ENCODE peak calls at places on chromosomes 16 and 17, in six cellular contexts. C is mammary epithelial cell, Q is AG10803, W is GM12878, K is fibroblast of lung, T is GM12865. F is an unnamed sample.

GRCh38 chr17:76686538-76687277 is 24.1 kb downstream of the MXRA7 start:
- DNase-seq in C (no peak), Q (no peak), W (no peak), K (no peak), T (no peak), F (no peak)

GRCh38 chr16:85301171-85301690 is 189.0 kb upstream of the CIBAR2 start:
- DNase-seq in C (no peak), Q (no peak), W (no peak), K (no peak), T (no peak), F (no peak)

GRCh38 chr16:81511371-81511770 is 66.8 kb downstream of the CMIP start:
- DNase-seq in C (peak), Q (peak), W (no peak), K (peak), T (no peak), F (no peak)

GRCh38 chr17:47188266-47188665 is 829 bp downstream of the CDC27 start:
- DNase-seq in C (peak), Q (peak), W (no peak), K (peak), T (peak), F (no peak)

GRCh38 chr17:65359016-65359415 is 202.4 kb downstream of the AXIN2 start:
- DNase-seq in C (peak), Q (peak), W (no peak), K (peak), T (no peak), F (no peak)

GRCh38 chr16:15643453-15644305 is 725 bp upstream of the MARF1 start:
- DNase-seq in C (no peak), Q (peak), W (no peak), K (peak), T (peak), F (no peak)

GRCh38 chr17:80942360-80943345 is 49.0 kb upstream of the CHMP6 start:
- DNase-seq in C (no peak), Q (peak), W (no peak), K (peak), T (no peak), F (no peak)

GRCh38 chr17:58233547-58233946 is 4.8 kb upstream of the LPO start:
- DNase-seq in C (no peak), Q (no peak), W (peak), K (no peak), T (peak), F (peak)

GRCh38 chr17:48552453-48553189 is 7.7 kb upstream of the HOXB2 start:
- DNase-seq in C (peak), Q (no peak), W (no peak), K (peak), T (no peak), F (no peak)

GRCh38 chr17:40251576-40251975 is 32.5 kb downstream of the WIPF2 start:
- DNase-seq in C (peak), Q (peak), W (no peak), K (peak), T (no peak), F (no peak)

GRCh38 chr16:50306287-50306686 is 39.9 kb downstream of the ADCY7 start:
- DNase-seq in C (no peak), Q (no peak), W (no peak), K (no peak), T (no peak), F (no peak)

GRCh38 chr17:61456688-61457225 is 4.5 kb downstream of the TBX4 start:
- DNase-seq in C (no peak), Q (no peak), W (no peak), K (no peak), T (no peak), F (no peak)

GRCh38 chr16:73015612-73016487 is 32.1 kb downstream of the ZFHX3 start:
- DNase-seq in C (peak), Q (no peak), W (peak), K (no peak), T (peak), F (no peak)

GRCh38 chr17:76645481-76645880 is 1.9 kb upstream of the ST6GALNAC1 start:
- DNase-seq in C (no peak), Q (no peak), W (no peak), K (no peak), T (no peak), F (no peak)

GRCh38 chr17:10729334-10730193 is at the start of gene TMEM220:
- DNase-seq in C (peak), Q (peak), W (no peak), K (peak), T (peak), F (no peak)

GRCh38 chr16:48081656-48082055 is 74.1 kb downstream of the ABCC12 start:
- DNase-seq in C (peak), Q (peak), W (no peak), K (peak), T (no peak), F (no peak)

GRCh38 chr17:79922161-79922569 is 82.9 kb upstream of the CBX4 start:
- DNase-seq in C (no peak), Q (no peak), W (no peak), K (no peak), T (no peak), F (no peak)

GRCh38 chr17:57403241-57403640 is 146.9 kb downstream of the MSI2 start:
- DNase-seq in C (no peak), Q (no peak), W (no peak), K (no peak), T (no peak), F (no peak)

GRCh38 chr17:4318186-4318585 is 48.3 kb downstream of the UBE2G1 start:
- DNase-seq in C (peak), Q (no peak), W (no peak), K (no peak), T (no peak), F (no peak)

GRCh38 chr16:19307587-19308241 is 22.2 kb downstream of the CLEC19A start:
- DNase-seq in C (no peak), Q (no peak), W (no peak), K (no peak), T (peak), F (no peak)

GRCh38 chr17:48626470-48627241 is 498 bp upstream of the HOXB9 start:
- DNase-seq in C (no peak), Q (peak), W (no peak), K (peak), T (no peak), F (no peak)

GRCh38 chr16:58111331-58111627 is 17.9 kb downstream of the CFAP20 start:
- DNase-seq in C (no peak), Q (no peak), W (no peak), K (no peak), T (no peak), F (no peak)

GRCh38 chr16:368388-369158 is 1.8 kb downstream of the MRPL28 start:
- DNase-seq in C (no peak), Q (no peak), W (no peak), K (no peak), T (no peak), F (no peak)

GRCh38 chr16:85220125-85220839 is 108.0 kb upstream of the CIBAR2 start:
- DNase-seq in C (peak), Q (peak), W (no peak), K (peak), T (no peak), F (no peak)

GRCh38 chr17:80103686-80104085 is 2.3 kb downstream of the GAA start:
- DNase-seq in C (no peak), Q (no peak), W (no peak), K (no peak), T (no peak), F (no peak)

GRCh38 chr16:69581297-69581696 is 15.5 kb downstream of the NFAT5 start:
- DNase-seq in C (no peak), Q (no peak), W (no peak), K (no peak), T (no peak), F (no peak)

GRCh38 chr17:79188048-79188447 is 113.4 kb downstream of the ENGASE start:
- DNase-seq in C (no peak), Q (no peak), W (no peak), K (no peak), T (peak), F (no peak)

GRCh38 chr16:12390644-12391043 is 413.0 kb downstream of the CPPED1 start:
- DNase-seq in C (peak), Q (peak), W (no peak), K (peak), T (no peak), F (no peak)

GRCh38 chr16:83200005-83200779 is 573.4 kb downstream of the CDH13 start:
- DNase-seq in C (peak), Q (peak), W (no peak), K (peak), T (peak), F (no peak)

GRCh38 chr17:58565389-58566311 is 51.2 kb upstream of the MTMR4 start:
- DNase-seq in C (peak), Q (no peak), W (no peak), K (peak), T (peak), F (no peak)

GRCh38 chr16:35598696-35599332 is 2139.4 kb downstream of the TP53TG3F start:
- DNase-seq in C (no peak), Q (no peak), W (no peak), K (no peak), T (peak), F (no peak)

GRCh38 chr17:46192484-46193245 is 564 bp downstream of the KANSL1 start:
- DNase-seq in C (peak), Q (peak), W (no peak), K (peak), T (peak), F (no peak)

GRCh38 chr17:50412188-50412732 is 13.8 kb upstream of the ACSF2 start:
- DNase-seq in C (no peak), Q (no peak), W (no peak), K (no peak), T (no peak), F (no peak)

GRCh38 chr16:31327675-31328225 is 27.2 kb upstream of the ITGAX start:
- DNase-seq in C (no peak), Q (no peak), W (no peak), K (no peak), T (no peak), F (no peak)

GRCh38 chr17:64698725-64699124 is 36.6 kb upstream of the SMURF2 start:
- DNase-seq in C (no peak), Q (peak), W (no peak), K (peak), T (no peak), F (no peak)

GRCh38 chr17:7626307-7626706 is 1.3 kb downstream of the SAT2 start:
- DNase-seq in C (no peak), Q (no peak), W (no peak), K (no peak), T (no peak), F (no peak)
- H3K4me3 ChIP-seq in C (no peak), Q (peak), W (peak), K (peak), T (no peak), F (no peak)

GRCh38 chr17:42025191-42025579 is 5.3 kb downstream of the NKIRAS2 start:
- DNase-seq in C (no peak), Q (no peak), W (no peak), K (no peak), T (no peak), F (no peak)
- TF ChIP-seq CTCF in C (no peak), Q (no peak), W (no peak), K (no peak), T (no peak), F (no peak)

GRCh38 chr16:74315059-74315458 is 18.4 kb downstream of the PSMD7 start:
- DNase-seq in C (no peak), Q (no peak), W (no peak), K (no peak), T (no peak), F (no peak)
- H3K4me3 ChIP-seq in C (no peak), Q (no peak), W (no peak), K (no peak), T (no peak), F (no peak)

DNA sequence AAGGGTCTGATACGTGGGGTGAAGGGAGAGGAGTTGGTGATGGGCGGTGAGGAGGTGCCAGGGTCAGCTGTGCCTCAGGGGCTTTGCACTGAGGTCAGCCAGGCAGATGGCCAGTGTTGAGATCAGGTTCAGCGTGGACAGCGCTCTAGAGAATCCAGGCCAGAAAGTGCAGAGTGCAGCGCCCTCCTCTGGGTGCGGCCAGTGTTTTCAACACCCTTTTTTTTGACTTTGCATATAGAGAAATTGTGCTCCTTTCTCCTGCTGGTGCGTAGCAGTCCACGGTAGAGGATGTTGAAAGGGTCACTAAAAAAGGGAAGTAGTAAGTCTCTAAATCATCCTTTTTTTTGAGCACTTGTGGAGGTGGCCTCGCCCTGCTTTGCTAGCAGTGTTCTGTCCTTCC is 53.9 kb downstream of the BANP start:
- DNase-seq in C (no peak), Q (no peak), W (no peak), K (no peak), T (no peak), F (no peak)
- TF ChIP-seq CTCF in C (no peak), Q (peak), W (peak), K (no peak), T (no peak), F (no peak)

GRCh38 chr17:7559307-7560171 is 989 bp downstream of the TNFSF13 start:
- DNase-seq in C (no peak), Q (no peak), W (no peak), K (no peak), T (no peak), F (no peak)
- H3K4me3 ChIP-seq in C (no peak), Q (no peak), W (peak), K (no peak), T (no peak), F (no peak)

GRCh38 chr17:21157586-21158370 is 31.0 kb downstream of the DHRS7B start:
- DNase-seq in C (no peak), Q (no peak), W (no peak), K (no peak), T (no peak), F (no peak)
- TF ChIP-seq CTCF in C (no peak), Q (no peak), W (no peak), K (no peak), T (no peak), F (no peak)